ENCODE peak calls at places on chromosomes 7 and 10, in seven cellular contexts. One of them, this sample, is unnamed.

GRCh38 chr10:73773152-73773879 is 8.5 kb upstream of the CHCHD1 start:
- DNase-seq in cardiac fibroblast: peak
- DNase-seq in fibroblast of pulmonary artery: no peak
- DNase-seq in stimulated activated CD4-positive, alpha-beta T cell treated with anti-CD3 and anti-CD28 coated beads, TNF-alpha, amount 100 ng/mL, for 4 hours: no peak
- DNase-seq in SW 1271: no peak
- DNase-seq in esophagus squamous epithelium: no peak
- DNase-seq in left lobe of liver: no peak
- DNase-seq in this sample: no peak

GRCh38 chr7:45609180-45609579 is 35.0 kb downstream of the ADCY1 start:
- DNase-seq in cardiac fibroblast: no peak
- DNase-seq in fibroblast of pulmonary artery: no peak
- DNase-seq in stimulated activated CD4-positive, alpha-beta T cell treated with anti-CD3 and anti-CD28 coated beads, TNF-alpha, amount 100 ng/mL, for 4 hours: no peak
- DNase-seq in SW 1271: no peak
- DNase-seq in esophagus squamous epithelium: no peak
- DNase-seq in left lobe of liver: peak
- DNase-seq in this sample: no peak

GRCh38 chr10:124892905-124893304 is 49.0 kb upstream of the ZRANB1 start:
- DNase-seq in cardiac fibroblast: no peak
- DNase-seq in fibroblast of pulmonary artery: no peak
- DNase-seq in stimulated activated CD4-positive, alpha-beta T cell treated with anti-CD3 and anti-CD28 coated beads, TNF-alpha, amount 100 ng/mL, for 4 hours: no peak
- DNase-seq in SW 1271: no peak
- DNase-seq in esophagus squamous epithelium: no peak
- DNase-seq in left lobe of liver: no peak
- DNase-seq in this sample: no peak

GRCh38 chr7:57789130-57789529 is 339.2 kb downstream of the ZNF716 start:
- DNase-seq in cardiac fibroblast: no peak
- DNase-seq in fibroblast of pulmonary artery: no peak
- DNase-seq in stimulated activated CD4-positive, alpha-beta T cell treated with anti-CD3 and anti-CD28 coated beads, TNF-alpha, amount 100 ng/mL, for 4 hours: no peak
- DNase-seq in SW 1271: no peak
- DNase-seq in esophagus squamous epithelium: no peak
- DNase-seq in left lobe of liver: no peak
- DNase-seq in this sample: no peak

GRCh38 chr7:131111081-131111576 is 216.5 kb upstream of the MKLN1 start:
- DNase-seq in cardiac fibroblast: peak
- DNase-seq in fibroblast of pulmonary artery: peak
- DNase-seq in stimulated activated CD4-positive, alpha-beta T cell treated with anti-CD3 and anti-CD28 coated beads, TNF-alpha, amount 100 ng/mL, for 4 hours: no peak
- DNase-seq in SW 1271: no peak
- DNase-seq in esophagus squamous epithelium: no peak
- DNase-seq in left lobe of liver: no peak
- DNase-seq in this sample: no peak

GRCh38 chr10:101319241-101319915 is 34.6 kb upstream of the BTRC start:
- DNase-seq in cardiac fibroblast: no peak
- DNase-seq in fibroblast of pulmonary artery: peak
- DNase-seq in stimulated activated CD4-positive, alpha-beta T cell treated with anti-CD3 and anti-CD28 coated beads, TNF-alpha, amount 100 ng/mL, for 4 hours: no peak
- DNase-seq in SW 1271: no peak
- DNase-seq in esophagus squamous epithelium: no peak
- DNase-seq in left lobe of liver: no peak
- DNase-seq in this sample: no peak

GRCh38 chr7:189719-190118 is 2.7 kb upstream of the FAM20C start:
- DNase-seq in cardiac fibroblast: no peak
- DNase-seq in fibroblast of pulmonary artery: no peak
- DNase-seq in stimulated activated CD4-positive, alpha-beta T cell treated with anti-CD3 and anti-CD28 coated beads, TNF-alpha, amount 100 ng/mL, for 4 hours: no peak
- DNase-seq in SW 1271: no peak
- DNase-seq in esophagus squamous epithelium: no peak
- DNase-seq in left lobe of liver: no peak
- DNase-seq in this sample: no peak

GRCh38 chr10:68333452-68333851 is 724 bp upstream of the PBLD start:
- DNase-seq in cardiac fibroblast: no peak
- DNase-seq in fibroblast of pulmonary artery: no peak
- DNase-seq in stimulated activated CD4-positive, alpha-beta T cell treated with anti-CD3 and anti-CD28 coated beads, TNF-alpha, amount 100 ng/mL, for 4 hours: no peak
- DNase-seq in SW 1271: no peak
- DNase-seq in esophagus squamous epithelium: no peak
- DNase-seq in left lobe of liver: no peak
- DNase-seq in this sample: no peak

GRCh38 chr10:104622598-104623209 is 18.4 kb upstream of the SORCS3 start:
- DNase-seq in cardiac fibroblast: peak
- DNase-seq in fibroblast of pulmonary artery: peak
- DNase-seq in stimulated activated CD4-positive, alpha-beta T cell treated with anti-CD3 and anti-CD28 coated beads, TNF-alpha, amount 100 ng/mL, for 4 hours: no peak
- DNase-seq in SW 1271: peak
- DNase-seq in esophagus squamous epithelium: no peak
- DNase-seq in left lobe of liver: no peak
- DNase-seq in this sample: no peak

GRCh38 chr10:132721725-132722124 is 64.2 kb downstream of the NKX6-2 start:
- DNase-seq in cardiac fibroblast: no peak
- DNase-seq in fibroblast of pulmonary artery: no peak
- DNase-seq in stimulated activated CD4-positive, alpha-beta T cell treated with anti-CD3 and anti-CD28 coated beads, TNF-alpha, amount 100 ng/mL, for 4 hours: no peak
- DNase-seq in SW 1271: no peak
- DNase-seq in esophagus squamous epithelium: no peak
- DNase-seq in left lobe of liver: no peak
- DNase-seq in this sample: no peak

GRCh38 chr7:142009142-142009541 is 13.5 kb downstream of the MGAM start:
- DNase-seq in cardiac fibroblast: no peak
- DNase-seq in fibroblast of pulmonary artery: no peak
- DNase-seq in stimulated activated CD4-positive, alpha-beta T cell treated with anti-CD3 and anti-CD28 coated beads, TNF-alpha, amount 100 ng/mL, for 4 hours: no peak
- DNase-seq in SW 1271: no peak
- DNase-seq in esophagus squamous epithelium: no peak
- DNase-seq in left lobe of liver: no peak
- DNase-seq in this sample: no peak

GRCh38 chr7:112056409-112056808 is 149.8 kb downstream of the DOCK4 start:
- DNase-seq in cardiac fibroblast: peak
- DNase-seq in fibroblast of pulmonary artery: peak
- DNase-seq in stimulated activated CD4-positive, alpha-beta T cell treated with anti-CD3 and anti-CD28 coated beads, TNF-alpha, amount 100 ng/mL, for 4 hours: no peak
- DNase-seq in SW 1271: no peak
- DNase-seq in esophagus squamous epithelium: no peak
- DNase-seq in left lobe of liver: no peak
- DNase-seq in this sample: no peak